ENCODE peak calls at places on chromosome 18, in ten cellular contexts. L, R, Z, Y, N, J, X, K, E and C are unnamed samples.

GRCh38 chr18:67771271-67771670 is 254.8 kb upstream of the DSEL start:
- DNase-seq in Y (no peak), R (no peak), Z (no peak), N (peak), J (no peak), K (no peak), E (no peak), X (no peak), L (no peak), C (no peak)

GRCh38 chr18:62957885-62958472 is 242.6 kb downstream of the PHLPP1 start:
- DNase-seq in Y (no peak), X (peak), J (no peak), Z (no peak), R (no peak), K (peak), E (no peak), N (peak), L (peak), C (no peak)

GRCh38 chr18:41170346-41170745 is 784.7 kb upstream of the PIK3C3 start:
- DNase-seq in Y (no peak), R (no peak), N (no peak), X (no peak), K (no peak), J (no peak), L (no peak), Z (peak), E (no peak), C (no peak)

GRCh38 chr18:76380127-76380729 is 114.8 kb downstream of the ZNF516 start:
- DNase-seq in N (no peak), J (no peak), Z (no peak), L (no peak), E (no peak), K (no peak), X (no peak), Y (no peak), R (no peak), C (no peak)

GRCh38 chr18:13614701-13615288 is 111.6 kb downstream of the FAM210A start:
- DNase-seq in Z (no peak), E (no peak), N (no peak), J (no peak), L (no peak), Y (no peak), X (no peak), R (no peak), K (no peak), C (no peak)

GRCh38 chr18:5678779-5679406 is 135.1 kb upstream of the EPB41L3 start:
- DNase-seq in N (no peak), Z (no peak), R (no peak), K (no peak), L (no peak), Y (no peak), J (peak), X (no peak), E (no peak), C (no peak)

GRCh38 chr18:54316071-54316820 is 41.4 kb downstream of the STARD6 start:
- DNase-seq in J (no peak), R (no peak), Y (no peak), E (no peak), N (peak), X (no peak), Z (no peak), K (no peak), L (no peak), C (no peak)

GRCh38 chr18:63043516-63043915 is 276.1 kb downstream of the BCL2 start:
- DNase-seq in E (no peak), X (no peak), L (no peak), K (no peak), N (peak), Y (no peak), Z (no peak), J (no peak), R (no peak), C (no peak)

GRCh38 chr18:42114310-42114943 is 159.4 kb downstream of the PIK3C3 start:
- DNase-seq in R (peak), E (peak), Z (peak), Y (peak), X (peak), L (peak), K (peak), J (peak), N (peak), C (peak)

GRCh38 chr18:30358545-30358944 is 684.0 kb downstream of the DSC3 start:
- DNase-seq in Z (peak), N (no peak), J (no peak), L (no peak), Y (no peak), K (no peak), E (no peak), R (no peak), X (peak), C (no peak)

GRCh38 chr18:80158365-80158764 is 49.3 kb downstream of the ADNP2 start:
- DNase-seq in N (no peak), Z (no peak), J (no peak), Y (no peak), X (no peak), L (no peak), E (no peak), R (no peak), K (no peak), C (no peak)

GRCh38 chr18:74290831-74291770 is 662 bp downstream of the CYB5A start:
- DNase-seq in R (peak), K (no peak), Y (no peak), L (no peak), E (no peak), N (no peak), Z (no peak), J (no peak), X (no peak), C (no peak)

GRCh38 chr18:68662779-68663178 is 52.1 kb downstream of the TMX3 start:
- DNase-seq in L (peak), K (no peak), Z (peak), N (peak), X (peak), R (no peak), J (no peak), E (no peak), Y (no peak), C (peak)

GRCh38 chr18:30175061-30175574 is 867.4 kb downstream of the DSC3 start:
- DNase-seq in J (no peak), K (no peak), L (no peak), R (no peak), Y (peak), E (no peak), Z (no peak), X (no peak), N (no peak), C (no peak)

GRCh38 chr18:9965711-9966624 is 52.2 kb downstream of the VAPA start:
- DNase-seq in J (no peak), K (no peak), X (no peak), Y (no peak), R (no peak), Z (no peak), N (no peak), E (no peak), L (no peak), C (no peak)

GRCh38 chr18:3872651-3873050 is 422.7 kb downstream of the TGIF1 start:
- DNase-seq in R (no peak), E (no peak), J (no peak), K (no peak), N (no peak), X (peak), L (no peak), Z (no peak), Y (no peak), C (no peak)

GRCh38 chr18:57748770-57749603 is 54.1 kb downstream of the ATP8B1 start:
- DNase-seq in J (no peak), R (no peak), X (no peak), K (no peak), Y (no peak), E (no peak), L (peak), N (no peak), Z (peak), C (no peak)

GRCh38 chr18:63180333-63180732 is 139.2 kb downstream of the BCL2 start:
- DNase-seq in Y (no peak), X (no peak), E (no peak), J (no peak), R (no peak), K (no peak), Z (no peak), L (no peak), N (no peak), C (no peak)

GRCh38 chr18:27621236-27621890 is 436.3 kb upstream of the CHST9 start:
- DNase-seq in J (no peak), E (no peak), K (no peak), Y (no peak), L (no peak), Z (no peak), N (no peak), X (no peak), R (no peak), C (no peak)

GRCh38 chr18:9366126-9366714 is 31.6 kb downstream of the TWSG1 start:
- DNase-seq in K (no peak), Z (peak), J (peak), R (no peak), Y (no peak), X (peak), L (peak), N (peak), E (no peak), C (no peak)

GRCh38 chr18:3720818-3721545 is 271.0 kb downstream of the TGIF1 start:
- DNase-seq in L (peak), R (no peak), Z (no peak), K (no peak), Y (no peak), J (no peak), X (no peak), N (no peak), E (no peak), C (no peak)

GRCh38 chr18:68779169-68779568 is 18.7 kb upstream of the CCDC102B start:
- DNase-seq in N (peak), E (no peak), L (no peak), X (peak), Y (no peak), J (no peak), R (no peak), Z (no peak), K (no peak), C (no peak)

GRCh38 chr18:27461957-27462356 is 276.8 kb upstream of the CHST9 start:
- DNase-seq in E (no peak), X (no peak), R (no peak), K (no peak), N (no peak), Y (no peak), L (no peak), J (no peak), Z (no peak), C (no peak)

GRCh38 chr18:3603460-3604259 is 153.7 kb downstream of the TGIF1 start:
- DNase-seq in E (no peak), Y (no peak), L (peak), N (peak), X (peak), J (peak), Z (peak), R (no peak), K (no peak), C (no peak)

GRCh38 chr18:13893418-13893760 is 21.9 kb downstream of the MC2R start:
- DNase-seq in Y (no peak), X (no peak), E (no peak), R (no peak), N (no peak), L (no peak), K (no peak), Z (no peak), J (no peak), C (no peak)

GRCh38 chr18:48797841-48798255 is 152.9 kb downstream of the SMAD7 start:
- DNase-seq in X (no peak), R (no peak), Y (peak), Z (no peak), J (no peak), N (no peak), L (peak), E (no peak), K (no peak), C (no peak)

GRCh38 chr18:9354256-9354655 is 19.7 kb downstream of the TWSG1 start:
- DNase-seq in L (no peak), Y (no peak), J (no peak), X (no peak), E (no peak), Z (no peak), R (no peak), K (no peak), N (no peak), C (no peak)

GRCh38 chr18:56550121-56550520 is 88.3 kb downstream of the TXNL1 start:
- DNase-seq in E (no peak), K (no peak), Z (no peak), L (no peak), Y (no peak), R (no peak), J (no peak), N (no peak), X (no peak), C (no peak)

GRCh38 chr18:36449451-36449850 is 151.9 kb downstream of the FHOD3 start:
- DNase-seq in X (no peak), Z (no peak), J (no peak), R (no peak), Y (no peak), K (no peak), L (no peak), N (peak), E (no peak), C (no peak)

GRCh38 chr18:34976899-34977786 is 64.1 kb upstream of the MAPRE2 start:
- DNase-seq in J (peak), X (peak), Y (peak), N (no peak), K (peak), E (peak), R (peak), Z (no peak), L (peak), C (peak)

GRCh38 chr18:70384181-70384790 is 95.4 kb downstream of the SOCS6 start:
- DNase-seq in R (no peak), N (peak), X (peak), J (no peak), L (no peak), Y (no peak), Z (peak), E (no peak), K (no peak), C (no peak)

GRCh38 chr18:1014951-1015627 is 110.4 kb downstream of the ADCYAP1 start:
- DNase-seq in E (no peak), N (peak), Z (no peak), K (no peak), L (no peak), X (no peak), J (peak), R (no peak), Y (no peak), C (no peak)

GRCh38 chr18:49973592-49973991 is 160.3 kb upstream of the ACAA2 start:
- DNase-seq in E (no peak), L (no peak), K (no peak), Y (no peak), J (no peak), N (no peak), Z (no peak), R (no peak), X (no peak), C (no peak)

GRCh38 chr18:74388227-74388626 is 68.9 kb downstream of the DIPK1C start:
- DNase-seq in N (no peak), R (no peak), Y (no peak), E (no peak), L (no peak), X (no peak), K (no peak), J (no peak), Z (no peak), C (no peak)